ENCODE peak calls at places on chromosomes 7 and 10, in seven cellular contexts. Y is K562, R is SK-N-SH, L is H1, B is GM12878, S is HCT116, X is HepG2. J is an unnamed sample.

GRCh38 chr10:96387151-96387550 is 28.3 kb upstream of the OPALIN start:
- DNase-seq in L (no peak), B (no peak), R (no peak), X (no peak), Y (no peak), S (no peak), J (no peak)

GRCh38 chr10:59240581-59241183 is 64.2 kb downstream of the PHYHIPL start:
- DNase-seq in R (peak; percentile 23), S (peak; percentile 27), X (peak; percentile 25), B (no peak), Y (peak; percentile 25), L (peak; percentile 49), J (no peak)

GRCh38 chr7:27177795-27178320 is 3.7 kb upstream of the HOXA10 start:
- DNase-seq in X (no peak), R (no peak), S (no peak), Y (no peak), B (no peak), L (no peak), J (no peak)

GRCh38 chr10:27884185-27884630 is 114.7 kb downstream of the ODAD2 start:
- DNase-seq in B (no peak), L (no peak), S (no peak), R (no peak), X (no peak), Y (no peak), J (no peak)

GRCh38 chr7:37208528-37208927 is 240.1 kb downstream of the ELMO1 start:
- DNase-seq in Y (peak; percentile 38), L (no peak), B (peak; percentile 26), S (peak; percentile 43), R (peak; percentile 73), X (peak; percentile 53), J (peak; percentile 54)

GRCh38 chr10:116201011-116201410 is 72.0 kb downstream of the GFRA1 start:
- DNase-seq in R (no peak), Y (no peak), L (no peak), X (no peak), B (no peak), S (no peak), J (no peak)

GRCh38 chr10:110433740-110434139 is 64.0 kb upstream of the DUSP5 start:
- DNase-seq in Y (no peak), S (no peak), X (no peak), R (no peak), L (no peak), B (no peak), J (peak; percentile 31)

GRCh38 chr10:115827180-115827579 is 445.8 kb downstream of the GFRA1 start:
- DNase-seq in B (no peak), X (no peak), L (no peak), R (no peak), Y (no peak), S (no peak), J (no peak)

GRCh38 chr7:151683615-151684407 is 164.1 kb upstream of the RHEB start:
- DNase-seq in R (no peak), B (no peak), X (no peak), L (no peak), S (no peak), Y (no peak), J (no peak)

GRCh38 chr7:21773326-21773725 is 172.4 kb downstream of the CDCA7L start:
- DNase-seq in L (no peak), R (no peak), X (no peak), S (no peak), B (no peak), Y (no peak), J (no peak)

GRCh38 chr10:71496927-71497801 is 100.4 kb downstream of the CDH23 start:
- DNase-seq in B (no peak), L (no peak), R (peak; percentile 43), X (no peak), Y (no peak), S (no peak), J (no peak)

GRCh38 chr7:103094102-103094501 is 19.2 kb downstream of the ARMC10 start:
- DNase-seq in X (no peak), S (no peak), L (no peak), B (no peak), Y (no peak), R (no peak), J (peak; percentile 2)

GRCh38 chr10:6320320-6321010 is 117.7 kb downstream of the PFKFB3 start:
- DNase-seq in Y (no peak), R (no peak), X (no peak), S (no peak), B (peak; percentile 45), L (no peak), J (no peak)

GRCh38 chr7:105589221-105590077 is 8.2 kb upstream of the EFCAB10 start:
- DNase-seq in X (peak; percentile 66), L (no peak), B (peak; percentile 66), Y (peak; percentile 47), S (peak; percentile 55), R (peak; percentile 88), J (peak; percentile 39)

GRCh38 chr7:50835156-50835555 is 52.5 kb upstream of the GRB10 start:
- DNase-seq in B (no peak), Y (no peak), R (no peak), L (no peak), X (no peak), S (no peak), J (no peak)

GRCh38 chr7:125563557-125563956 is 633.9 kb upstream of the POT1 start:
- DNase-seq in B (no peak), Y (no peak), R (no peak), X (no peak), S (no peak), L (no peak), J (no peak)

GRCh38 chr10:77631241-77631640 is 6.4 kb downstream of the KCNMA1 start:
- DNase-seq in R (no peak), Y (no peak), L (no peak), B (no peak), X (no peak), S (no peak), J (no peak)

GRCh38 chr10:116775488-116776400 is 33.4 kb upstream of the HSPA12A start:
- DNase-seq in X (no peak), R (no peak), L (no peak), Y (no peak), S (no peak), B (no peak), J (no peak)

GRCh38 chr7:4851459-4852422 is 10.1 kb downstream of the PAPOLB start:
- DNase-seq in B (no peak), S (peak; percentile 16), X (no peak), Y (peak; percentile 44), R (no peak), L (no peak), J (no peak)

GRCh38 chr10:7288060-7288690 is 122.7 kb downstream of the SFMBT2 start:
- DNase-seq in X (peak; percentile 9), B (no peak), S (no peak), L (no peak), Y (peak; percentile 25), R (no peak), J (no peak)

DNA sequence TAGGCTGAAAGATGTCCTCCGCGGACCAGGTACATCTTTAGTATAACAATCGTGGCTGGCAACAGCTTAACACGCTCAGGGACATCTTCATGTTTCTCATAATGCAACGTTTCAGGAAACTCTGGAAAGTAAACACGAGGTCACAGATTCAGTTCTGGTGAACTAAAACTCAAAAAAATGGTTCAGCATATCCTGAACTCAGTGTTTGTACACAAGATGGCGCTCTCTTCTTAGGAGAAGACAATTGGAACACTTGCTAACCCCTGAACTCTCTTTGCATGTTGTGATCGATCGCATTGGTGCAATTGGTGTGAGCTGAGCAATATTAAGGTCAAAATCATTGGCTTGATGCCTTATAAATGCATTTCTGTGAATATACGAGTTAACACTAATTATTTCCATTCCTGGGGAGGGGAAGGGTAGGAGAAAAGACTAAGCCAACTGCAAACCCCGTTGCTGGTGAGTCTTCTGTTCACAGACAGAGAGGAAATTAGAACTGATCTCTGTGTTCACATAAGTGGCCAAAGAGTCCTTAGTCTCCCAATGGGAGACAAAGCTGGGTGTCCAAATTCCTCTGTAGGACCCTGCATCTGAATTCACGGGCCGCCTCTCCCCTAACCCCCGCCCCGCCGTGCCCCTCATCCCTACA is 52.6 kb upstream of the FAM180A start:
- DNase-seq in L (peak; percentile 49), X (peak; percentile 65), B (peak; percentile 35), S (peak; percentile 58), R (peak; percentile 73), Y (peak; percentile 81), J (peak; percentile 28)
- TF ChIP-seq JUND in L (no peak), X (no peak), B (no peak), S (no peak), R (no peak), Y (peak; percentile 17), J (no peak)

GRCh38 chr10:4704034-4704545 is 121.9 kb upstream of the AKR1E2 start:
- DNase-seq in B (no peak), Y (no peak), L (no peak), R (no peak), S (peak; percentile 80), X (no peak), J (no peak)
- TF ChIP-seq JUND in B (no peak), Y (no peak), L (no peak), R (peak; percentile 95), S (peak; percentile 86), X (no peak), J (no peak)

DNA sequence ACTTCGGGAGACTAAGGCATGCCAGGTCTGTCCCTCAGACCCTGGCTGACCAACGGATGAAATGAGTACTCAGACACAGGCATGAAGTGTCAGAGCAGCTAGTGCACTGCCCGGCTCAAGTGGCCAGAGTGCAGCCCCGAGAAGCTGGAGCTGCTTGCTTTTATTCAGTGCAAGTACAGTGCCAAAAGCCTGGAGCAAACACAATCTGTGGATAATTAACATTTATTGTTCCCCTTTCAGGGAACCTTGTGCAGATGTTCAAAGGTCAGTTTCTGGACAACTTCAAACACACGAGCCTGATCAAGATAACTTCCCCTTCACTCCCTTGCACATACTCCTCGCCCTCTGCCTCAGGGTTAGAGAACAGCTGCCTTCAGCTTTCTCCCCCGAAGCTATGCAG is 7.9 kb upstream of the ATE1 start:
- DNase-seq in X (peak; percentile 96), L (no peak), Y (no peak), B (no peak), R (peak; percentile 27), S (no peak), J (no peak)
- TF ChIP-seq JUND in X (peak; percentile 51), L (no peak), Y (no peak), B (no peak), R (no peak), S (no peak), J (no peak)

DNA sequence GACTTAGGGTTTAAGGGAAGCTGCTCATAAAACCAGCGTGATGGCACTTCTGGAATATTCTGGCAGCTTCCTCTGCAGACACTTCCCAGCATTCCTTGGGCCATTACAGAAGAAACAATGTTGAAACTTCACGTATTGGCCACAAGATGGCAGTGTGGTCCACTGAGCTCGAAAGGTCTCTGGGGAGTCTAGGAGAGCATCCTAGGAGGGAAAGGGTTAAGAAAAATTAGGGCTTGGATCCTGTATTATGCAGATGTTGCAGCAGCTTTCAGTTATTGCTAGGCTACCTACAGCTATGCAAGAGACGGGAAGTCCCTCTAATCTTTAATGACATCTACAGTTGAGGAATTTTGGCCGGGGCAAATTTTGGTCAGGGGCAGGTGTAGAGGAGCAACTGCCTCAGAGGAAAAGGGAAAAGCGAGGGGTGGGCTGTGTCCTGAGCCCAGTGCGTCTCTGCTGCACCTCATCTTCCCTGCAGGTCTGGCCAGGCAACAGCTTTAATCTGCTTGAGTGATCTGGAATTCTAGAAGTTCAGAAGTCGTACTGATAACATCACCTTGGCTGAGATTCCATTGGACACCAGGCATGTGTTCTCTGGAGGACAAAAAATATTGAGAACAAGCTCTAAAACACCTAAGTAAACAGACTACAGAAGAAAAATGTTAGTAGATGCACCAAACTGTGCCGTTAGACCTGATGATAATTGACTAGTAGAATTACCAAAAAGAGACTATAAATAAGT is 220.8 kb upstream of the PRSS58 start:
- DNase-seq in L (no peak), Y (peak; percentile 46), R (peak; percentile 52), S (peak; percentile 48), X (peak; percentile 17), B (no peak), J (no peak)
- TF ChIP-seq JUND in L (no peak), Y (no peak), R (no peak), S (no peak), X (no peak), B (no peak), J (no peak)